ENCODE peak calls at places on chromosomes 16 and 17, in eight cellular contexts. C is AG04449, X is HFF-Myc, W is heart right ventricle, Q is AG09319, D is endothelial cell, J is HL-60, P is glutamatergic neuron. K is an unnamed sample.

GRCh38 chr16:11632455-11632921 is 35.8 kb upstream of the SNN start:
- DNase-seq in J (no peak), X (no peak), D (peak; percentile 11), C (peak; percentile 57), W (peak; percentile 47), P (no peak), Q (peak; percentile 66), K (peak; percentile 93)

GRCh38 chr16:86396318-86396882 is 113.9 kb upstream of the FOXF1 start:
- DNase-seq in J (no peak), D (no peak), P (no peak), X (peak; percentile 81), Q (peak; percentile 79), C (no peak), W (no peak), K (peak; percentile 89)

GRCh38 chr16:57571098-57571497 is 28.7 kb downstream of the ADGRG5 start:
- DNase-seq in J (no peak), W (no peak), X (no peak), Q (no peak), D (no peak), C (no peak), P (no peak), K (no peak)

GRCh38 chr16:50043358-50043757 is 18.3 kb downstream of the CNEP1R1 start:
- DNase-seq in X (no peak), W (no peak), D (no peak), C (no peak), J (no peak), P (no peak), Q (no peak), K (no peak)

GRCh38 chr17:7523033-7523432 is 25.8 kb upstream of the TNFSF12 start:
- DNase-seq in Q (no peak), C (no peak), P (no peak), D (no peak), X (no peak), W (no peak), J (no peak), K (peak; percentile 22)

GRCh38 chr16:3158014-3158497 is 23.2 kb downstream of the ZNF213 start:
- DNase-seq in J (no peak), Q (no peak), D (no peak), W (no peak), C (no peak), X (no peak), P (no peak), K (peak; percentile 24)

GRCh38 chr16:28532940-28533647 is 5.7 kb downstream of the NUPR1 start:
- DNase-seq in P (no peak), C (no peak), W (no peak), D (no peak), X (no peak), J (no peak), Q (no peak), K (no peak)

GRCh38 chr16:70681382-70682238 is 4.2 kb downstream of the MTSS2 start:
- DNase-seq in P (peak; percentile 14), D (no peak), W (peak; percentile 20), C (no peak), Q (no peak), J (no peak), X (no peak), K (no peak)

GRCh38 chr16:1514507-1514906 is 19.0 kb upstream of the TMEM204 start:
- DNase-seq in D (no peak), X (no peak), Q (no peak), J (no peak), W (no peak), C (no peak), P (no peak), K (no peak)

GRCh38 chr16:11689031-11689840 is 21.0 kb downstream of the SNN start:
- DNase-seq in D (no peak), X (no peak), W (no peak), P (no peak), C (no peak), J (no peak), Q (no peak), K (no peak)

GRCh38 chr17:15657868-15658775 is 26.0 kb downstream of the TRIM16 start:
- DNase-seq in Q (no peak), C (no peak), P (no peak), J (no peak), W (no peak), D (no peak), X (no peak), K (no peak)

GRCh38 chr16:24853830-24854229 is 8.1 kb downstream of the SLC5A11 start:
- DNase-seq in W (peak; percentile 26), Q (no peak), P (no peak), C (no peak), X (no peak), J (no peak), D (no peak), K (no peak)

GRCh38 chr17:72346306-72346705 is 225.5 kb downstream of the SOX9 start:
- DNase-seq in Q (no peak), C (no peak), J (no peak), D (no peak), P (no peak), W (no peak), X (no peak), K (no peak)

GRCh38 chr16:48558269-48558915 is 51.6 kb downstream of the N4BP1 start:
- DNase-seq in W (no peak), J (peak; percentile 73), X (no peak), P (no peak), Q (no peak), C (no peak), D (no peak), K (no peak)

GRCh38 chr17:21289902-21290571 is 5.5 kb downstream of the MAP2K3 start:
- DNase-seq in J (no peak), C (no peak), W (peak; percentile 83), X (no peak), D (no peak), P (no peak), Q (no peak), K (no peak)

GRCh38 chr16:72072514-72073342 is 9.7 kb downstream of the HPR start:
- DNase-seq in D (peak; percentile 20), C (no peak), X (peak; percentile 10), W (no peak), J (no peak), P (no peak), Q (no peak), K (peak; percentile 3)

GRCh38 chr17:67246648-67247415 is 1.8 kb upstream of the HELZ start:
- DNase-seq in J (no peak), X (no peak), Q (no peak), D (peak; percentile 8), C (no peak), P (no peak), W (no peak), K (no peak)

GRCh38 chr16:9090101-9090959 is 1.1 kb upstream of the HAPSTR1 start:
- DNase-seq in W (peak; percentile 54), D (peak; percentile 51), J (no peak), Q (no peak), C (no peak), P (peak; percentile 54), X (no peak), K (no peak)

GRCh38 chr16:82040296-82040695 is 5.2 kb downstream of the HSD17B2 start:
- DNase-seq in J (no peak), X (no peak), W (no peak), P (no peak), D (no peak), Q (no peak), C (no peak), K (no peak)

GRCh38 chr17:79028496-79029326 is 4.7 kb downstream of the C1QTNF1 start:
- DNase-seq in X (no peak), W (no peak), C (no peak), P (no peak), J (no peak), Q (no peak), D (no peak), K (no peak)
- TF ChIP-seq CTCF in X (peak; percentile 36), W (no peak), C (peak; percentile 22), P (no peak), J (no peak), Q (peak; percentile 23), D (no peak), K (peak; percentile 39)

DNA sequence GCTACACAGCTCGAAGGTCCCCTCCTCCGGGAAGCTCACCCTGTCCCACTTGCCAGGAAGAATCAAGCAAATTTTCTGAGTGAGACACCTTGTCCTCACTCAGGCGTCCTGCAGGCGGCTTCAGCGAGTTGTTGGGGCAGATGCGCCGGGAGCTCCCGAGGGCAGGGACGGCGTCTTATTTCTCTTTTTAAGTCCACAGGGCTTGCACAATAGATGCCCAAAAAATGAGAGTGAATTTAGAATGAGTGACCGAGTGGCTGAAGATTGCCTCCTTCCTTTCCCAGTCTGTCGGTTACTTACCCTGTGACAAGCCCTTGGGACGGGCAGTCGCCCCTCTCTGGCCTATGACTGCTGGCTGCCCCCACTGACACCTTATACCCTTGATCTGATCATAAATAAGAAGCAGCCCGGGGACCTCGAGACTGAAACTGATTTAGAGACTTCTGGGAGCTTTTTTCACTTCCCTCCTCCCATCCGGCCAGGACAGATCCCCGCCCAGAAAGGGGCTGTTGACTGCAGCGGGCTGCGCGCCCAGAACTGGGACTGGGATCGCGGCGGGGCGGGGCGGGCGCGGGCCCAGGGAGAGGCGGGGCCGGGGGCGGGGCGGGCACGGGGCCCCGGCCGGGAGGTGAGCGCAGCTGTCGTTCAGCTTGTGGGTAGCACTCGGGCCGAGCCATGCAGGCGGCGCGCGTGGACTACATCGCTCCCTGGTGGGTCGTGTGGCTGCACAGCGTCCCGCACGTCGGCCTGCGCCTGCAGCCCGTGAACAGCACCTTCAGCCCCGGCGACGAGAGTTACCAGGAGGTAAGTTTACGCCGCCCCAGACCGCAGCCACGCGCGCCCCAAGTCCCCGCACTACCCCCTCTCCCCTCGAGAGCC is at the start of gene TTYH2:
- DNase-seq in D (peak; percentile 75), C (peak; percentile 17), J (peak; percentile 79), X (peak; percentile 71), Q (peak; percentile 61), W (peak; percentile 90), P (peak; percentile 86), K (peak; percentile 93)
- TF ChIP-seq CTCF in D (no peak), C (peak; percentile 46), J (peak; percentile 9), X (peak; percentile 21), Q (peak; percentile 26), W (no peak), P (no peak), K (peak; percentile 47)

GRCh38 chr16:30528799-30529457 is 2.6 kb upstream of the ZNF768 start:
- DNase-seq in C (no peak), D (no peak), J (no peak), W (no peak), X (no peak), P (no peak), Q (no peak), K (no peak)

GRCh38 chr16:30527635-30528178 is 1.3 kb upstream of the ZNF768 start:
- DNase-seq in W (no peak), D (no peak), P (no peak), Q (no peak), C (no peak), X (no peak), J (no peak), K (no peak)

GRCh38 chr16:30525844-30526136 is 576 bp downstream of the ZNF768 start:
- DNase-seq in C (no peak), Q (no peak), X (no peak), W (no peak), D (no peak), J (no peak), P (no peak), K (no peak)

GRCh38 chr16:30526137-30526822 is at the start of gene ZNF768:
- DNase-seq in Q (no peak), J (no peak), W (peak; percentile 48), P (peak; percentile 46), D (peak; percentile 67), C (no peak), X (no peak), K (no peak)

GRCh38 chr16:30526823-30527634 is 663 bp upstream of the ZNF768 start:
- DNase-seq in C (peak; percentile 74), W (peak; percentile 99), Q (peak; percentile 93), X (peak; percentile 87), P (peak; percentile 99), D (peak; percentile 96), J (peak; percentile 94), K (peak; percentile 99)
- TF ChIP-seq CTCF in C (peak; percentile 60), W (no peak), Q (peak; percentile 13), X (no peak), P (peak; percentile 40), D (peak; percentile 28), J (peak; percentile 4), K (peak; percentile 36)

GRCh38 chr17:80981062-80981902 is 10.4 kb upstream of the CHMP6 start:
- DNase-seq in D (peak; percentile 73), P (peak; percentile 75), X (no peak), C (no peak), J (no peak), W (peak; percentile 24), Q (no peak), K (no peak)
- TF ChIP-seq CTCF in D (peak; percentile 92), P (peak; percentile 93), X (peak; percentile 24), C (peak; percentile 59), J (peak; percentile 31), W (peak; percentile 84), Q (peak; percentile 14), K (peak; percentile 51)

K was measured in cardiac muscle cell.